ENCODE peak calls at places on chromosomes 1 and 21, in six cellular contexts. P, X, B, K, M and L are unnamed samples.

GRCh38 chr1:218447010-218447689 is 102.0 kb downstream of the TGFB2 start:
- DNase-seq in X (no peak), P (no peak), K (no peak), B (no peak), M (no peak), L (no peak)

GRCh38 chr1:46464013-46464548 is 25.6 kb upstream of the DMBX1 start:
- DNase-seq in P (no peak), K (no peak), X (no peak), B (no peak), M (no peak), L (no peak)

GRCh38 chr1:12314328-12314903 is 84.6 kb downstream of the VPS13D start:
- DNase-seq in K (no peak), B (no peak), M (no peak), X (peak), P (no peak), L (peak)

GRCh38 chr1:167893798-167894197 is 20.1 kb downstream of the ADCY10 start:
- DNase-seq in M (no peak), B (no peak), X (no peak), K (no peak), P (no peak), L (no peak)

GRCh38 chr1:183780159-183780558 is 24.8 kb upstream of the RGL1 start:
- DNase-seq in K (no peak), B (no peak), M (no peak), X (no peak), P (no peak), L (no peak)

GRCh38 chr21:43328171-43328570 is 98.8 kb downstream of the SIK1 start:
- DNase-seq in B (no peak), K (no peak), X (no peak), P (no peak), M (no peak), L (no peak)

GRCh38 chr21:15138475-15138874 is 73.7 kb upstream of the NRIP1 start:
- DNase-seq in M (no peak), P (no peak), B (no peak), K (no peak), X (no peak), L (no peak)

GRCh38 chr1:65425697-65426096 is 5.2 kb downstream of the LEPR start:
- DNase-seq in B (no peak), P (no peak), X (peak), M (peak), K (no peak), L (no peak)

GRCh38 chr1:41608242-41608641 is 123.8 kb upstream of the EDN2 start:
- DNase-seq in X (peak), B (no peak), P (no peak), K (no peak), M (no peak), L (no peak)

GRCh38 chr1:182614796-182615451 is 10.7 kb upstream of the RGS16 start:
- DNase-seq in X (peak), M (peak), B (no peak), K (peak), P (peak), L (peak)

GRCh38 chr1:8903908-8904650 is 25.6 kb upstream of the ENO1 start:
- DNase-seq in B (peak), K (no peak), P (no peak), M (peak), X (peak), L (no peak)

GRCh38 chr1:73800376-73800775 is 397.6 kb downstream of the LRRIQ3 start:
- DNase-seq in M (no peak), K (no peak), P (no peak), B (peak), X (peak), L (no peak)

GRCh38 chr1:119784127-119784781 is 15.5 kb upstream of the HMGCS2 start:
- DNase-seq in K (no peak), B (no peak), M (no peak), P (no peak), X (peak), L (no peak)

GRCh38 chr1:59391216-59392179 is 94.6 kb downstream of the FGGY start:
- DNase-seq in K (no peak), B (no peak), X (no peak), M (no peak), P (no peak), L (no peak)

GRCh38 chr1:9235123-9235513 is 544 bp downstream of the H6PD start:
- DNase-seq in B (no peak), K (no peak), M (peak), X (peak), P (no peak), L (no peak)

GRCh38 chr1:232725303-232726047 is 79.7 kb upstream of the MAP10 start:
- DNase-seq in K (no peak), X (peak), B (no peak), M (peak), P (no peak), L (no peak)

GRCh38 chr1:16719571-16720402 is 20.5 kb upstream of the RNU1-4 start:
- DNase-seq in K (no peak), X (no peak), B (no peak), M (peak), P (no peak), L (no peak)

GRCh38 chr1:15764269-15764764 is 5.7 kb downstream of the FBLIM1 start:
- DNase-seq in M (no peak), P (no peak), X (no peak), B (no peak), K (no peak), L (no peak)

GRCh38 chr1:227437495-227438008 is 119.3 kb upstream of the CDC42BPA start:
- DNase-seq in X (peak), P (no peak), K (no peak), M (peak), B (no peak), L (peak)

GRCh38 chr1:160018900-160019299 is 12.9 kb downstream of the PIGM start:
- DNase-seq in M (peak), K (no peak), X (peak), P (no peak), B (no peak), L (no peak)

GRCh38 chr1:29698033-29698432 is 461.7 kb downstream of the PTPRU start:
- DNase-seq in X (peak), K (no peak), B (no peak), P (no peak), M (peak), L (no peak)

GRCh38 chr1:111214884-111215283 is 12.6 kb upstream of the CHI3L2 start:
- DNase-seq in M (no peak), B (no peak), X (no peak), K (no peak), P (peak), L (no peak)

GRCh38 chr1:12478612-12478985 is 139.4 kb downstream of the DHRS3 start:
- DNase-seq in M (no peak), K (no peak), X (no peak), B (no peak), P (no peak), L (no peak)

GRCh38 chr21:46289655-46290178 is 3.6 kb downstream of the YBEY start:
- DNase-seq in P (no peak), B (no peak), K (no peak), X (no peak), M (no peak), L (no peak)

GRCh38 chr21:32653326-32653901 is 41.2 kb upstream of the CFAP298 start:
- DNase-seq in P (no peak), X (peak), B (no peak), K (no peak), M (peak), L (no peak)

GRCh38 chr1:150612014-150612345 is 17.4 kb downstream of the ENSA start:
- DNase-seq in P (no peak), K (no peak), X (no peak), M (no peak), B (no peak), L (no peak)

GRCh38 chr1:205042911-205043806 is at the start of gene CNTN2:
- DNase-seq in P (no peak), B (no peak), X (peak), M (no peak), K (peak), L (peak)